ENCODE peak calls at places on chromosomes 4 and X, in four cellular contexts. One of them, this sample, is unnamed.

GRCh38 chr4:288891-289290 is 16.4 kb downstream of the ZNF732 start:
- DNase-seq in H1: no peak
- DNase-seq in GM12878: no peak
- DNase-seq in K562: peak
- DNase-seq in this sample: no peak

GRCh38 chr4:25949166-25949748 is 35.2 kb downstream of the SMIM20 start:
- DNase-seq in K562: no peak
- DNase-seq in H1: no peak
- DNase-seq in GM12878: no peak
- DNase-seq in this sample: peak

GRCh38 chrX:37986893-37987292 is 19.5 kb upstream of the SYTL5 start:
- DNase-seq in H1: no peak
- DNase-seq in K562: no peak
- DNase-seq in GM12878: no peak
- DNase-seq in this sample: peak

GRCh38 chrX:115949900-115950822 is 220.4 kb upstream of the AGTR2 start:
- DNase-seq in K562: no peak
- DNase-seq in GM12878: no peak
- DNase-seq in H1: no peak
- DNase-seq in this sample: peak

GRCh38 chr4:166501941-166502382 is 628.9 kb downstream of the TLL1 start:
- DNase-seq in GM12878: no peak
- DNase-seq in H1: peak
- DNase-seq in K562: peak
- DNase-seq in this sample: peak

GRCh38 chr4:152220201-152220666 is 315.7 kb downstream of the FBXW7 start:
- DNase-seq in H1: no peak
- DNase-seq in GM12878: no peak
- DNase-seq in K562: no peak
- DNase-seq in this sample: no peak

GRCh38 chrX:97740044-97740443 is 856.3 kb downstream of the RPA4 start:
- DNase-seq in H1: no peak
- DNase-seq in GM12878: no peak
- DNase-seq in K562: no peak
- DNase-seq in this sample: no peak

GRCh38 chr4:25258980-25259578 is 25.2 kb downstream of the PI4K2B start:
- DNase-seq in H1: no peak
- DNase-seq in K562: no peak
- DNase-seq in GM12878: no peak
- DNase-seq in this sample: no peak

GRCh38 chr4:94544811-94545210 is 93.1 kb downstream of the PDLIM5 start:
- DNase-seq in GM12878: no peak
- DNase-seq in H1: no peak
- DNase-seq in K562: no peak
- DNase-seq in this sample: peak

GRCh38 chr4:2925931-2926860 is 37.0 kb downstream of the NOP14 start:
- DNase-seq in GM12878: no peak
- DNase-seq in K562: no peak
- DNase-seq in H1: no peak
- DNase-seq in this sample: no peak

GRCh38 chr4:15695764-15696163 is 7.1 kb upstream of the BST1 start:
- DNase-seq in K562: no peak
- DNase-seq in H1: no peak
- DNase-seq in GM12878: no peak
- DNase-seq in this sample: no peak

GRCh38 chr4:150248181-150248580 is 169.9 kb downstream of the DCLK2 start:
- DNase-seq in K562: peak
- DNase-seq in H1: no peak
- DNase-seq in GM12878: no peak
- DNase-seq in this sample: peak

GRCh38 chr4:107366016-107366415 is 329.9 kb upstream of the DKK2 start:
- DNase-seq in GM12878: no peak
- DNase-seq in K562: no peak
- DNase-seq in H1: no peak
- DNase-seq in this sample: no peak

GRCh38 chr4:80202190-80202711 is 4.9 kb downstream of the PRDM8 start:
- DNase-seq in K562: no peak
- DNase-seq in H1: peak
- DNase-seq in GM12878: no peak
- DNase-seq in this sample: no peak

GRCh38 chr4:101126044-101126443 is 221.3 kb downstream of the PPP3CA start:
- DNase-seq in H1: no peak
- DNase-seq in K562: no peak
- DNase-seq in GM12878: no peak
- DNase-seq in this sample: no peak

GRCh38 chrX:33784548-33784947 is 347.6 kb downstream of the FAM47A start:
- DNase-seq in GM12878: no peak
- DNase-seq in H1: no peak
- DNase-seq in K562: no peak
- DNase-seq in this sample: no peak

GRCh38 chr4:148210661-148211060 is 231.6 kb downstream of the NR3C2 start:
- DNase-seq in K562: no peak
- DNase-seq in GM12878: no peak
- DNase-seq in H1: no peak
- DNase-seq in this sample: no peak

GRCh38 chr4:158182736-158183135 is 9.9 kb upstream of the GASK1B start:
- DNase-seq in K562: peak
- DNase-seq in H1: no peak
- DNase-seq in GM12878: no peak
- DNase-seq in this sample: no peak

GRCh38 chr4:126583509-126583908 is 1049.2 kb upstream of the INTU start:
- DNase-seq in K562: peak
- DNase-seq in GM12878: no peak
- DNase-seq in H1: peak
- DNase-seq in this sample: peak

GRCh38 chr4:135510582-135510981 is 1309.0 kb upstream of the PABPC4L start:
- DNase-seq in H1: no peak
- DNase-seq in K562: no peak
- DNase-seq in GM12878: no peak
- DNase-seq in this sample: no peak

GRCh38 chr4:104447346-104447745 is 47.3 kb downstream of the CXXC4 start:
- DNase-seq in GM12878: no peak
- DNase-seq in K562: no peak
- DNase-seq in H1: no peak
- DNase-seq in this sample: no peak

GRCh38 chr4:3520276-3520675 is 11.9 kb downstream of the LRPAP1 start:
- DNase-seq in GM12878: no peak
- DNase-seq in K562: no peak
- DNase-seq in H1: no peak
- DNase-seq in this sample: no peak

GRCh38 chr4:7194251-7195137 is 2.2 kb downstream of the SORCS2 start:
- DNase-seq in GM12878: no peak
- DNase-seq in K562: no peak
- DNase-seq in H1: no peak
- DNase-seq in this sample: no peak

GRCh38 chr4:169205146-169205806 is 65.5 kb downstream of the SH3RF1 start:
- DNase-seq in K562: no peak
- DNase-seq in GM12878: no peak
- DNase-seq in H1: no peak
- DNase-seq in this sample: no peak

DNA sequence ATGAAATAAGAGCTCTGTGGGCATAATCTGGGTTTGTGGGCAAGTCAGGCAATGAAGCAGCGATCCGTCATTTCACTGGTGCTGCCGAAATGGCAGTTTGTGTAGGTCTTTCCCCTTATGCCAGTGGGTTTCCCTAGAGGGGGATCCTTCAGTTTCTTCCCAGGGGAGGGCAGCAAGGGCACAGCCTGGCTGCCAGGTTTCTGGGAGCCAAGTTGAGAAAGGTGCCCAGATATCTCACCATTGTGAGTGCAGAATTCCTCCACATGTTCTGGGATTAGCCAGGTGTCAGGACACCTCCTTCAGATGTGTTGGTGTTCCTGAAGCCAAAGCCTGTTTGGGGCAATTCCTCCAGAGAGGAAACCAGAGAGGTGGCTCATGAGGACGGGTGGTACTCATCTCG is 28.0 kb downstream of the MSX1 start:
- DNase-seq in H1: no peak
- DNase-seq in K562: no peak
- DNase-seq in GM12878: no peak
- DNase-seq in this sample: no peak
- TF ChIP-seq CBX5 in H1: no peak
- TF ChIP-seq CBX5 in K562: no peak
- TF ChIP-seq CBX5 in GM12878: no peak
- TF ChIP-seq CBX5 in this sample: no peak

DNA sequence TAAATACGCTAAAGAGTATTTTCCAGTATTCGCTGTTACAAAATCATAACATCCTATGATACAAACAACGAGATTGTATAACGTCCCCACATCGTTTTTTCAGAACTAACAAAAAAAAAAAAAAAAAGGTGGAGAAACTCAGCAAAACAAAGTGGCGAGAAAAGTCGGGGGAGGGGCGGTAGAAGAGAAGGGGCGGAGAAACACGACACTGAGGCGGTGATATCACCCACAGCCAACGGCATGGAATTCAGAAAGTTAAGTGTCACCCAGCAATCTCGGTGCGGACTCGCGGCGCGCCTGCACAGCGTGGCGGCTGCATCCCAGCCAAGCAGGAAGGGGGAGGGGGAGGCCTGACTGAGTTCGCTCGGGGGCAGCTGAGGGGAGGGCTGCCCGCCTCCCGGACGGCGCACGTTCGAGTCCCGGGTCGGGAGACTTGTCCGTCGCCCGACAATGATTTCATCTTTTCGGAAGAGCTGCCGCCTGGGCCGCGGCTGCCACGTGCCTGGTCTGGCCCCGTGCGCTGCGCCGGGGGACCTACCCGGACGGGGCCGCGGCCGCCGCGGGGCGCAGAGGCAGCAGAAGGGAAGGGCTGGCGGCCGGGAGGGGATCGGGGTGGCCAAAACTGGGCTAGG is 830 bp downstream of the SETD7 start:
- DNase-seq in H1: peak
- DNase-seq in K562: peak
- DNase-seq in GM12878: no peak
- DNase-seq in this sample: no peak
- TF ChIP-seq SP1 in H1: peak
- TF ChIP-seq SP1 in K562: no peak
- TF ChIP-seq SP1 in GM12878: no peak
- TF ChIP-seq SP1 in this sample: no peak

GRCh38 chr4:183444953-183445543 is 612 bp downstream of the CDKN2AIP start:
- DNase-seq in K562: peak
- DNase-seq in GM12878: no peak
- DNase-seq in H1: no peak
- DNase-seq in this sample: no peak

GRCh38 chr4:183444149-183444952 is at the start of gene CDKN2AIP:
- DNase-seq in H1: peak
- DNase-seq in K562: peak
- DNase-seq in GM12878: peak
- DNase-seq in this sample: peak

GRCh38 chr4:183443609-183444148 is 757 bp upstream of the CDKN2AIP start:
- DNase-seq in K562: peak
- DNase-seq in H1: no peak
- DNase-seq in GM12878: no peak
- DNase-seq in this sample: no peak

GRCh38 chr4:183438458-183439113 is 5.8 kb upstream of the CDKN2AIP start:
- DNase-seq in K562: no peak
- DNase-seq in GM12878: no peak
- DNase-seq in H1: no peak
- DNase-seq in this sample: peak

GRCh38 chr4:183441276-183441675 is 3.2 kb upstream of the CDKN2AIP start:
- DNase-seq in H1: no peak
- DNase-seq in GM12878: no peak
- DNase-seq in K562: no peak
- DNase-seq in this sample: no peak
- TF ChIP-seq CBX5 in H1: no peak
- TF ChIP-seq CBX5 in GM12878: no peak
- TF ChIP-seq CBX5 in K562: no peak
- TF ChIP-seq CBX5 in this sample: no peak

DNA sequence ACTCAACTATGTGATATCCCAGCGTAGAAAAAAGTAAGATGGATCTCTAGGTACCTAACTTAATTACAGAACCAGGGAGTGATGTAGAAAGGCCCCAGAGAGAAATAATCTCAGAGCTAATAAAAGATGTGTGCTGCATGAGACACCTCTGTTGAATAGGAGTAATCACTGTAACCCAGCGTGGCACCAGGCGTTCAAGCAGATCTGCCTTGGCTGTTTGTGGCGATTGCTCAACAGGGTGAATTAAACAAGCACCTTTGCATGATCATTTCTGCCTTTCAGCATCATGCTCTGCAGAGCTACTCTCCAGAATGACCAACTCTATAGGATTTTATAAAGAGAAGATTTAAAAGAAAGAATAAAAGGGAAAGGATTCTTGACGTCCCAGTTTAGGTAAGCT is 81.7 kb upstream of the KCNIP4 start:
- DNase-seq in H1: no peak
- DNase-seq in GM12878: no peak
- DNase-seq in K562: no peak
- DNase-seq in this sample: no peak
- TF ChIP-seq SP1 in H1: no peak
- TF ChIP-seq SP1 in GM12878: no peak
- TF ChIP-seq SP1 in K562: no peak
- TF ChIP-seq SP1 in this sample: no peak

GRCh38 chr4:89254847-89255246 is 52.8 kb downstream of the GPRIN3 start:
- DNase-seq in H1: peak
- DNase-seq in K562: peak
- DNase-seq in GM12878: no peak
- DNase-seq in this sample: peak
- TF ChIP-seq CBX5 in H1: no peak
- TF ChIP-seq CBX5 in K562: no peak
- TF ChIP-seq CBX5 in GM12878: no peak
- TF ChIP-seq CBX5 in this sample: no peak

GRCh38 chrX:137034508-137034872 is 695 bp upstream of the GPR101 start:
- DNase-seq in GM12878: no peak
- DNase-seq in H1: no peak
- DNase-seq in K562: no peak
- DNase-seq in this sample: no peak
- TF ChIP-seq SP1 in GM12878: no peak
- TF ChIP-seq SP1 in H1: no peak
- TF ChIP-seq SP1 in K562: no peak
- TF ChIP-seq SP1 in this sample: no peak

GRCh38 chr4:123784626-123785025 is 388.0 kb downstream of the SPRY1 start:
- DNase-seq in K562: no peak
- DNase-seq in GM12878: no peak
- DNase-seq in H1: no peak
- DNase-seq in this sample: no peak
- TF ChIP-seq CBX5 in K562: no peak
- TF ChIP-seq CBX5 in GM12878: no peak
- TF ChIP-seq CBX5 in H1: no peak
- TF ChIP-seq CBX5 in this sample: no peak

DNA sequence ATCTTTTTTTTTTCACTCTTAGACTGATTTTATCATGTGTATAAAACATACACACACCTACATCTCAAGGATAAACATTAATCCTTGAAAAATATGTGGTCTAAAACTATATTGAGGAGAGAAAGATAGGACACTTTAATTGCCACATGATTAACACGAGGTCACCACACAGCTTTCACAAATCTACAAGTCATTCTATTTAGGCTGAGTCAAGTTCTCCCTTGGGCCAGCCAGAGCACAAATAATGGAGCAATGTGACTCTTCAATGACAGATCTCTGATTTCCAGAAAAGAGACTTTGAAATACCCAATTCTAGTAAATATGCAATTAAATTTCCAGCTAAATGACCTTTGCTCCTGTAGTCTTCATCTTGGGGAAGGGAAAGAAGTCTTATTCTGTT is 12.9 kb upstream of the ADH4 start:
- DNase-seq in K562: no peak
- DNase-seq in H1: no peak
- DNase-seq in GM12878: no peak
- DNase-seq in this sample: peak
- TF ChIP-seq SP1 in K562: no peak
- TF ChIP-seq SP1 in H1: no peak
- TF ChIP-seq SP1 in GM12878: no peak
- TF ChIP-seq SP1 in this sample: no peak